ENCODE peak calls at places on chromosomes 1 and 21, in four cellular contexts. K, Y, W and X are unnamed samples.

GRCh38 chr21:46142581-46143473 is 12.6 kb downstream of the FTCD start:
- DNase-seq in W (no peak), K (no peak), Y (no peak), X (no peak)

GRCh38 chr1:6447818-6448748 is 17.9 kb downstream of the TNFRSF25 start:
- DNase-seq in K (no peak), W (no peak), Y (peak), X (peak)

GRCh38 chr1:33972676-33973395 is 109.0 kb downstream of the HMGB4 start:
- DNase-seq in W (no peak), Y (no peak), K (no peak), X (no peak)

GRCh38 chr1:22506130-22506692 is 54.6 kb downstream of the ZBTB40 start:
- DNase-seq in W (no peak), Y (no peak), K (no peak), X (no peak)

GRCh38 chr1:31297273-31298247 is 728 bp downstream of the ZCCHC17 start:
- DNase-seq in K (no peak), W (no peak), Y (no peak), X (no peak)

GRCh38 chr1:16133007-16133961 is 22.6 kb downstream of the EPHA2 start:
- DNase-seq in W (no peak), Y (no peak), K (no peak), X (no peak)

GRCh38 chr1:165364432-165365133 is 8.1 kb upstream of the LMX1A start:
- DNase-seq in K (no peak), Y (no peak), W (no peak), X (no peak)

GRCh38 chr1:71364236-71364635 is 283.4 kb upstream of the ZRANB2 start:
- DNase-seq in K (no peak), Y (no peak), W (no peak), X (no peak)

GRCh38 chr1:13948396-13948795 is 248.4 kb downstream of the PRDM2 start:
- DNase-seq in Y (no peak), W (no peak), K (no peak), X (no peak)

GRCh38 chr21:41363370-41364270 is 1.8 kb downstream of the MX2 start:
- DNase-seq in K (no peak), W (no peak), Y (no peak), X (no peak)

GRCh38 chr1:108028841-108029401 is 63.9 kb upstream of the VAV3 start:
- DNase-seq in K (no peak), Y (no peak), W (no peak), X (no peak)

GRCh38 chr1:40185951-40186864 is 25.0 kb downstream of the RLF start:
- DNase-seq in Y (no peak), W (no peak), K (no peak), X (no peak)

GRCh38 chr1:192846950-192847349 is 38.1 kb downstream of the RGS2 start:
- DNase-seq in Y (no peak), W (no peak), K (no peak), X (no peak)

GRCh38 chr1:31771891-31772668 is 7.9 kb upstream of the ADGRB2 start:
- DNase-seq in W (no peak), K (peak), Y (peak), X (no peak)

GRCh38 chr21:34630536-34631143 is 15.7 kb upstream of the RCAN1 start:
- DNase-seq in Y (no peak), W (peak), K (no peak), X (no peak)